ENCODE peak calls at places on chromosomes 5 and 9, in eight cellular contexts. L is GM12878, K is OCI-LY7, Y is stomach, W is cardiac fibroblast, Q is SK-N-SH, X is astrocyte of the spinal cord, N is HFF-Myc. V is an unnamed sample.

GRCh38 chr9:129479217-129480011 is 141.5 kb downstream of the C9orf50 start:
- DNase-seq in N (no peak), K (no peak), X (no peak), Q (no peak), W (no peak), Y (peak; percentile 66), L (no peak), V (no peak)

GRCh38 chr9:96020822-96021615 is 145.5 kb downstream of the ERCC6L2 start:
- DNase-seq in K (no peak), X (peak; percentile 14), N (no peak), W (peak; percentile 14), Y (no peak), L (no peak), Q (peak; percentile 86), V (peak; percentile 23)

GRCh38 chr9:102587231-102587630 is 407.9 kb upstream of the CYLC2 start:
- DNase-seq in L (no peak), N (no peak), Y (no peak), X (no peak), K (no peak), W (no peak), Q (no peak), V (no peak)

GRCh38 chr9:94269264-94269663 is 10.2 kb downstream of the ZNF169 start:
- DNase-seq in X (no peak), L (no peak), Q (no peak), N (no peak), Y (no peak), K (no peak), W (peak; percentile 33), V (no peak)

GRCh38 chr5:181217111-181217804 is 5.8 kb upstream of the TRIM41 start:
- DNase-seq in L (peak; percentile 25), X (peak; percentile 57), Y (peak; percentile 41), K (peak; percentile 82), W (peak; percentile 62), N (no peak), Q (peak; percentile 63), V (peak; percentile 65)

GRCh38 chr5:52818360-52818759 is 30.6 kb downstream of the ITGA1 start:
- DNase-seq in Q (no peak), N (no peak), W (no peak), Y (no peak), X (no peak), K (no peak), L (no peak), V (no peak)

GRCh38 chr5:35851282-35851681 is 5.4 kb upstream of the IL7R start:
- DNase-seq in Q (no peak), W (no peak), L (no peak), N (no peak), X (peak; percentile 36), K (no peak), Y (no peak), V (no peak)

GRCh38 chr5:1907616-1908015 is 24.9 kb upstream of the IRX4 start:
- DNase-seq in Y (no peak), W (no peak), K (no peak), X (no peak), L (no peak), N (no peak), Q (no peak), V (no peak)

GRCh38 chr9:130433168-130433946 is 11.4 kb upstream of the ASS1 start:
- DNase-seq in K (no peak), L (no peak), X (peak; percentile 46), Y (no peak), Q (peak; percentile 92), W (peak; percentile 31), N (no peak), V (peak; percentile 18)

GRCh38 chr5:149526855-149527590 is 24.2 kb downstream of the CSNK1A1 start:
- DNase-seq in X (no peak), K (no peak), N (no peak), Q (no peak), L (no peak), Y (no peak), W (no peak), V (no peak)

GRCh38 chr5:154749496-154749895 is 5.7 kb upstream of the LARP1 start:
- DNase-seq in L (no peak), N (no peak), Q (no peak), W (no peak), K (no peak), X (no peak), Y (no peak), V (no peak)

GRCh38 chr5:390571-391491 is 52.1 kb upstream of the EXOC3 start:
- DNase-seq in W (no peak), X (no peak), L (no peak), N (no peak), Q (no peak), K (no peak), Y (peak; percentile 24), V (no peak)

GRCh38 chr9:34625087-34625486 is 3.8 kb downstream of the ARID3C start:
- DNase-seq in X (no peak), W (no peak), N (no peak), Y (no peak), L (no peak), Q (no peak), K (no peak), V (no peak)

GRCh38 chr9:34624475-34624984 is 4.2 kb upstream of the DCTN3 start:
- DNase-seq in X (no peak), Y (no peak), Q (no peak), N (no peak), K (no peak), W (no peak), L (no peak), V (no peak)

GRCh38 chr9:34620061-34620994 is at the start of gene DCTN3:
- DNase-seq in W (peak; percentile 97), Q (peak; percentile 97), L (peak; percentile 77), N (peak; percentile 92), K (peak; percentile 96), X (peak; percentile 94), Y (peak; percentile 95), V (peak; percentile 96)

GRCh38 chr9:34627716-34628655 is 880 bp downstream of the ARID3C start:
- DNase-seq in Y (no peak), L (no peak), N (no peak), Q (no peak), K (no peak), X (no peak), W (no peak), V (no peak)

DNA sequence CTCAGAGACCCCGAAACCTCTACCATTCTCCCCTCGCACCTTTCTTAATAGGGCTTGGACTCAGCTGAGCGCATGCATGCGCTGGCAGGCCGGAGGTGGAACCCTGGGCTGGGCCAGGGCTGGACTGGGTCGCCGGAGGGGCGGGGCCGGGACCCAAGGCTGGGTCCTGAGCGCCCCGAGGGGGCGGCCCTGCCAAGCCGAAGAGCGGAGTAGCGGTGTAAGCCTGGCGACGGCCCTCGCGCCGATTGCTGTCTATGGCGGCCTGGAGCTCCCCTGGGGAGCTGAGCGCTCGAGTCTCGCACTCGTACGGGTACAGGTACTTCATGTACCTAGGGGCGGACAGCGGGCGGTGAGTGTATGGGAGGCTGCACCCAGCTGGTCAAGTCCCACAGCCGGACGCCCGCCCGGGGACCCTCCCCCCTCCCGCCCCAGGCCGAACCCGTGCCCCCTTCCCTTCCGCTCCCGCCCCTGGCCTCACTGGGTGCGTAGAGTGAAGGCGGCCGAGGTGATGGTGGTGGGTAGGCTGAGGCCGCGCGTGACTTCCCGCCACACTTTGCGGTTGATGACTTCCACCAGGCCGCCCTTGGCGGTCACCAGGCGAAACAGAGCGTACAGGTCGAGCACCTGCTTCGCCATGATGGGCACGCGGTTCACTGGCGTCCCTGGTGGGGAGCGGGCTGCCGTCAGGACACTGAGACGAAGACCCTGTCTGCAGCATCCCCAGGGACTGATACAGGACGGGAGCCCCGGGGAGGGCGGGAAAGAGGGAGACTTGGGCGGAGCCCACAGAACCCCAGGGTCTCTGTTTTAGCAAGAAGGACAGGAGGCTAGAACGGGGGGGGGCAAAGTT is 3.3 kb upstream of the DCTN3 start:
- DNase-seq in Q (no peak), N (no peak), K (no peak), W (no peak), X (no peak), Y (no peak), L (no peak), V (no peak)
- TF ChIP-seq CTCF in Q (no peak), N (no peak), K (no peak), W (no peak), X (no peak), Y (no peak), L (no peak), V (no peak)

GRCh38 chr5:95760291-95761191 is 29.4 kb downstream of the RHOBTB3 start:
- DNase-seq in X (peak; percentile 96), W (peak; percentile 98), K (peak; percentile 71), Q (no peak), L (peak; percentile 64), Y (no peak), N (peak; percentile 66), V (peak; percentile 77)
- H3K4me3 ChIP-seq in X (peak overlapping the region; percentile 6), W (peak overlapping the region; percentile 11), K (peak overlapping the region; percentile 62), Q (peak overlapping the region; percentile 52), L (peak overlapping the region; percentile 56), Y (no peak overlapping the region), N (peak overlapping the region; percentile 22), V (peak overlapping the region; percentile 50)

DNA sequence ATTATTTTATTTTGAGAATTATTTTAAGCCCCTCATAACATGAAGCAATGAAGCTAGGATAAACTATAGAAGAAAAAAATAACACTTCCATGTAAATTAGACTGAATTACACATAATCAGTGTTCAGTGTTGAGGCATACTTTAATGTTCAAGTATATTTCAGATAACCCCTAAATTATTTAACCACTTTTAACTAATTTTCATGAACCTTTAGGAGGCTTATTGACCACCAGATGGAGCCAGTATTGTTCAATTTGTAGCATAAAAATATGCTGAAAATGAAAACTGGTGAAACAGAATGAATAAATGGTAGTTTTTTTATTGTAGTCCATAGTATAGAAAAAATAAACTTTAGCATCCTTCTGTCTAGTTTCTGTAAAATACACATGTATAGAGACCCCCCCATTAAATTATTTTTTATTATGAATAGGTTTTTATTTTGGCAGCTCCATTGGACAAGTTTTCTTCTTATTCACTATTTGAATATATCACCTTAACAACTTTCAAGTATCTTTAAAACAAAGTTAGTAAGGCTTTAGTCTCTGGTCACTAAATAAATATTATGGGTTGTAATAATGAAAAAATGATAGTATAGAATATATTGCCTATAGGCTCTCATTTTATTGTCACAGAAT is 190.1 kb downstream of the CWC27 start:
- DNase-seq in Y (no peak), Q (peak; percentile 11), K (peak; percentile 78), X (peak; percentile 66), N (no peak), W (peak; percentile 74), L (no peak), V (peak; percentile 33)
- TF ChIP-seq CTCF in Y (no peak), Q (peak; percentile 81), K (peak; percentile 97), X (peak; percentile 66), N (peak; percentile 42), W (peak; percentile 65), L (no peak), V (peak; percentile 37)

GRCh38 chr9:128077847-128078503 is 9.9 kb downstream of the SLC25A25 start:
- DNase-seq in K (no peak), Y (no peak), N (no peak), Q (no peak), W (no peak), X (no peak), L (no peak), V (no peak)

GRCh38 chr9:128068656-128069221 is 707 bp downstream of the SLC25A25 start:
- DNase-seq in N (no peak), W (no peak), Y (no peak), L (no peak), K (peak; percentile 18), X (no peak), Q (peak; percentile 43), V (no peak)

GRCh38 chr9:128070874-128071273 is 2.8 kb downstream of the SLC25A25 start:
- DNase-seq in N (no peak), W (no peak), X (no peak), Y (no peak), Q (no peak), L (no peak), K (no peak), V (no peak)

GRCh38 chr9:128072144-128073021 is 4.4 kb downstream of the SLC25A25 start:
- DNase-seq in N (no peak), K (peak; percentile 73), Q (no peak), X (peak; percentile 84), W (peak; percentile 88), Y (peak; percentile 76), L (peak; percentile 87), V (peak; percentile 82)

GRCh38 chr9:128073260-128073886 is 5.3 kb downstream of the SLC25A25 start:
- DNase-seq in N (no peak), Q (no peak), X (no peak), K (no peak), W (no peak), L (no peak), Y (no peak), V (no peak)
- H3K4me3 ChIP-seq in N (no peak overlapping the region), Q (no peak overlapping the region), X (no peak overlapping the region), K (peak overlapping the region; percentile 61), W (no peak overlapping the region), L (peak overlapping the region; percentile 56), Y (no peak overlapping the region), V (peak overlapping the region; percentile 57)